ENCODE peak calls at places on chromosomes 11 and 22, in four cellular contexts. O is NCI-H345, L is psoas muscle, M is glutamatergic neuron. Y is an unnamed sample.

GRCh38 chr11:55949330-55949729 is 13.1 kb upstream of the OR5I1 start:
- DNase-seq in O (no peak), L (no peak), M (no peak), Y (peak)

GRCh38 chr11:74838188-74838587 is 89.5 kb downstream of the RNF169 start:
- DNase-seq in O (no peak), L (no peak), M (no peak), Y (no peak)

GRCh38 chr11:46920709-46921108 is 2.4 kb upstream of the LRP4 start:
- DNase-seq in O (no peak), L (peak), M (no peak), Y (no peak)

GRCh38 chr11:72969894-72970335 is 155.7 kb downstream of the ATG16L2 start:
- DNase-seq in O (no peak), L (no peak), M (no peak), Y (no peak)

GRCh38 chr11:63951779-63952536 is 13.2 kb downstream of the NAA40 start:
- DNase-seq in O (no peak), L (no peak), M (no peak), Y (no peak)

GRCh38 chr22:27461470-27461869 is 340.1 kb downstream of the MN1 start:
- DNase-seq in O (no peak), L (no peak), M (no peak), Y (peak)

GRCh38 chr11:75555079-75555811 is 6.8 kb upstream of the SERPINH1 start:
- DNase-seq in O (no peak), L (no peak), M (no peak), Y (no peak)

GRCh38 chr11:75142714-75143419 is 8.0 kb upstream of the SLCO2B1 start:
- DNase-seq in O (peak), L (peak), M (no peak), Y (peak)

GRCh38 chr22:32957093-32957835 is 100.9 kb downstream of the SYN3 start:
- DNase-seq in O (no peak), L (no peak), M (no peak), Y (no peak)

GRCh38 chr22:28222066-28222465 is 303.0 kb upstream of the PITPNB start:
- DNase-seq in O (no peak), L (no peak), M (no peak), Y (no peak)

GRCh38 chr22:27194096-27194748 is 536.8 kb downstream of the MIAT start:
- DNase-seq in O (no peak), L (no peak), M (no peak), Y (no peak)

GRCh38 chr11:2940930-2941821 is 12.0 kb upstream of the PHLDA2 start:
- DNase-seq in O (no peak), L (no peak), M (no peak), Y (no peak)

GRCh38 chr11:70243912-70244652 is 26.4 kb upstream of the PPFIA1 start:
- DNase-seq in O (no peak), L (peak), M (no peak), Y (no peak)

GRCh38 chr22:41660416-41660815 is 28.3 kb downstream of the SNU13 start:
- DNase-seq in O (no peak), L (no peak), M (no peak), Y (no peak)

GRCh38 chr11:27228891-27229290 is 134.1 kb downstream of the CCDC34 start:
- DNase-seq in O (no peak), L (no peak), M (no peak), Y (no peak)

GRCh38 chr22:23233084-23233501 is 52.8 kb downstream of the BCR start:
- DNase-seq in O (no peak), L (no peak), M (peak), Y (peak)

GRCh38 chr11:83002522-83002921 is 69.2 kb downstream of the RAB30 start:
- DNase-seq in O (no peak), L (no peak), M (no peak), Y (no peak)

GRCh38 chr22:43512279-43512678 is 100.5 kb downstream of the MPPED1 start:
- DNase-seq in O (no peak), L (no peak), M (no peak), Y (no peak)

GRCh38 chr11:94895971-94896370 is 77.4 kb downstream of the CWC15 start:
- DNase-seq in O (no peak), L (no peak), M (no peak), Y (no peak)

GRCh38 chr11:78564037-78564888 is 10.4 kb downstream of the NARS2 start:
- DNase-seq in O (peak), L (no peak), M (no peak), Y (no peak)

GRCh38 chr11:77776455-77776854 is 44.1 kb downstream of the RSF1 start:
- DNase-seq in O (peak), L (no peak), M (no peak), Y (no peak)

GRCh38 chr11:19919050-19919561 is 206.5 kb downstream of the NAV2 start:
- DNase-seq in O (peak), L (no peak), M (no peak), Y (no peak)

GRCh38 chr11:40337118-40337517 is 1122.3 kb downstream of the LRRC4C start:
- DNase-seq in O (no peak), L (no peak), M (no peak), Y (no peak)

Y was measured in H9.